ENCODE peak calls at places on chromosomes 13 and 19, in five cellular contexts. D is body of pancreas, T is mammary epithelial cell, C is tibial artery, R is cardiac muscle cell. W is an unnamed sample.

GRCh38 chr13:87244256-87244870 is 426.8 kb upstream of the SLITRK5 start:
- DNase-seq in D (no peak), T (no peak), C (no peak), R (no peak), W (no peak)

GRCh38 chr19:2027361-2027760 is 11.8 kb upstream of the BTBD2 start:
- DNase-seq in D (no peak), T (peak; percentile 41), C (no peak), R (peak; percentile 89), W (peak; percentile 55)

GRCh38 chr19:48822514-48822913 is 11.7 kb upstream of the BCAT2 start:
- DNase-seq in D (no peak), T (no peak), C (no peak), R (no peak), W (no peak)

GRCh38 chr13:77415253-77416127 is 88.6 kb upstream of the MYCBP2 start:
- DNase-seq in D (no peak), T (no peak), C (no peak), R (no peak), W (no peak)

GRCh38 chr19:16324384-16325160 is at the start of gene KLF2:
- DNase-seq in D (peak; percentile 90), T (peak; percentile 84), C (peak; percentile 98), R (peak; percentile 96), W (peak; percentile 77)

GRCh38 chr13:43269037-43269476 is 245.7 kb downstream of the DNAJC15 start:
- DNase-seq in D (peak; percentile 77), T (peak; percentile 84), C (no peak), R (peak; percentile 96), W (peak; percentile 99)

GRCh38 chr13:44629465-44630183 is 53.5 kb upstream of the TSC22D1 start:
- DNase-seq in D (no peak), T (no peak), C (no peak), R (peak; percentile 88), W (peak; percentile 88)

GRCh38 chr19:4238831-4239230 is 8.0 kb upstream of the YJU2 start:
- DNase-seq in D (no peak), T (no peak), C (no peak), R (no peak), W (no peak)

GRCh38 chr19:48543121-48543710 is 8.8 kb upstream of the SULT2B1 start:
- DNase-seq in D (peak; percentile 39), T (peak; percentile 85), C (no peak), R (peak; percentile 54), W (peak; percentile 19)

GRCh38 chr19:46205183-46205984 is 24.2 kb upstream of the IGFL1 start:
- DNase-seq in D (no peak), T (no peak), C (no peak), R (no peak), W (no peak)

GRCh38 chr13:43908156-43909126 is 28.7 kb downstream of the LACC1 start:
- DNase-seq in D (peak; percentile 38), T (peak; percentile 61), C (no peak), R (peak; percentile 77), W (peak; percentile 74)

GRCh38 chr19:34124828-34125227 is 47.5 kb upstream of the LSM14A start:
- DNase-seq in D (peak; percentile 19), T (no peak), C (no peak), R (no peak), W (no peak)

GRCh38 chr19:38049105-38049649 is 142.2 kb downstream of the SIPA1L3 start:
- DNase-seq in D (no peak), T (no peak), C (no peak), R (peak; percentile 49), W (no peak)

GRCh38 chr13:112588490-112589297 is 741 bp upstream of the TUBGCP3 start:
- DNase-seq in D (peak; percentile 38), T (no peak), C (no peak), R (no peak), W (no peak)

GRCh38 chr19:35262101-35262761 is 6.5 kb upstream of the USF2 start:
- DNase-seq in D (no peak), T (no peak), C (peak; percentile 63), R (no peak), W (no peak)

GRCh38 chr19:49442793-49443365 is 1.6 kb upstream of the SLC17A7 start:
- DNase-seq in D (peak; percentile 94), T (peak; percentile 86), C (peak; percentile 97), R (peak; percentile 91), W (peak; percentile 61)

GRCh38 chr19:9793051-9793591 is 24.6 kb upstream of the ZNF846 start:
- DNase-seq in D (peak; percentile 56), T (peak; percentile 36), C (no peak), R (peak; percentile 68), W (peak; percentile 39)

GRCh38 chr19:6590458-6591319 is at the start of gene CD70:
- DNase-seq in D (no peak), T (peak; percentile 66), C (no peak), R (no peak), W (no peak)

GRCh38 chr13:92413452-92413851 is 813.2 kb upstream of the GPC6 start:
- DNase-seq in D (no peak), T (no peak), C (no peak), R (no peak), W (no peak)

GRCh38 chr19:16400911-16401675 is 70.7 kb downstream of the EPS15L1 start:
- DNase-seq in D (no peak), T (no peak), C (peak; percentile 82), R (no peak), W (peak; percentile 46)

GRCh38 chr19:14006766-14007562 is 844 bp upstream of the RFX1 start:
- DNase-seq in D (no peak), T (no peak), C (no peak), R (no peak), W (peak; percentile 9)

GRCh38 chr19:56837492-56837891 is 3.0 kb downstream of the PEG3 start:
- DNase-seq in D (peak; percentile 92), T (peak; percentile 1), C (peak; percentile 90), R (peak; percentile 77), W (no peak)

GRCh38 chr13:96898855-96899254 is 95.4 kb downstream of the OXGR1 start:
- DNase-seq in D (no peak), T (no peak), C (no peak), R (no peak), W (no peak)

GRCh38 chr19:49775742-49776370 is 9.1 kb downstream of the AP2A1 start:
- DNase-seq in D (no peak), T (no peak), C (no peak), R (no peak), W (no peak)

GRCh38 chr19:18339703-18340102 is 695 bp upstream of the PGPEP1 start:
- DNase-seq in D (no peak), T (no peak), C (no peak), R (no peak), W (no peak)
- H3K27ac ChIP-seq in D (peak overlapping the region; percentile 78), T (no peak overlapping the region), C (no peak overlapping the region), R (no peak overlapping the region), W (no peak overlapping the region)

GRCh38 chr19:39145180-39145953 is 19.8 kb downstream of the PAK4 start:
- DNase-seq in D (peak; percentile 31), T (no peak), C (no peak), R (no peak), W (no peak)

GRCh38 chr19:39147480-39147879 is 21.9 kb downstream of the PAK4 start:
- DNase-seq in D (no peak), T (no peak), C (no peak), R (no peak), W (no peak)

GRCh38 chr19:39146686-39147450 is 21.3 kb downstream of the PAK4 start:
- DNase-seq in D (no peak), T (no peak), C (no peak), R (no peak), W (no peak)

GRCh38 chr19:39144487-39145071 is 19.0 kb downstream of the PAK4 start:
- DNase-seq in D (no peak), T (no peak), C (no peak), R (peak; percentile 51), W (peak; percentile 36)

GRCh38 chr19:39146091-39146490 is 20.5 kb downstream of the PAK4 start:
- DNase-seq in D (no peak), T (no peak), C (no peak), R (no peak), W (no peak)
- H3K27ac ChIP-seq in D (peak overlapping the region; percentile 72), T (no peak overlapping the region), C (peak overlapping the region; percentile 39), R (no peak overlapping the region), W (no peak overlapping the region)

DNA sequence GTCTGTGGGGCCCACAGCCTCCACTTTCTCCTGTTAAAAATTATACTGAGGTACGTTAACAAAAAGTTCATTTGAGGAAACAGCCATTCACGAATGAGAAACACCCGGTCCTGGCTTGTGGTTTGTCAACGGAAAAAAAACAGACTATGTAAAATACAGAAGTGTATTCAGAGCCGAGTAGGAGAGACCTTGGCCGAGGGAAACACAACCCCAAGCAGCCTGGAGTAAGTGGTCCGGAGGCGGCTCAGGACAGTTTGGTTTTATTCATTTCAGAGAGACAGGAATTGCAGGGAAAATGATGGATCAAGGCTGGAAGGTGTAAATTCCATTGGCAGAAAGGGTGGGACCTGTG is 714 bp downstream of the ZNF439 start:
- DNase-seq in D (no peak), T (no peak), C (no peak), R (no peak), W (peak; percentile 4)
- H3K27ac ChIP-seq in D (peak overlapping the region; percentile 19), T (no peak overlapping the region), C (peak overlapping the region; percentile 76), R (no peak overlapping the region), W (no peak overlapping the region)

DNA sequence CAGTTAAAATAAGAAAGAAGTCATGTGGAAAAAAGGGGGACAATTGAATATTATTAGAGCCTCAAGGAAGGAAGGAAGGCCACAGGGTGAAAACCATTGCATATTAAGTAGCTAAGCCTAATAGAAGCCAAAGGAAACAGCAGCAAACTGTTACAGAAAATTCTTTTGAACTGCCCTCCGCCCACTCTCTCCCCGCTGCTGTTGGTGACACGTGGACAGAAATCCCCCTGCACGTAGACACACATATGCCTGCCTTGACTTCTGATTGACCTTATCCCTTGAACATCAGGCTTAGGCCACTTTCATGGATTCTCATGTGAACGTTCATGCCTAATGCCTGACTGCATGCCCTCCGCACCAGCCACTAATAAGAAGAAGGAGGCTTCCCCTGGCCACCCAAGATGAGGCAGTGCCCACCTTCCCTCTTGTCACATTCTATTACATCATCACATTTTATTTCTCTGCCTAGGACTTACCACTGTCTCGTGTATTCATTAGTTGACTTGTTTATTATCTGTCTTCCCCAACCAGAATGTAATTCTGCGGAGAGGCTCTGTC is 229.2 kb downstream of the KCNRG start:
- DNase-seq in D (no peak), T (no peak), C (no peak), R (no peak), W (peak; percentile 16)
- H3K27ac ChIP-seq in D (no peak overlapping the region), T (no peak overlapping the region), C (no peak overlapping the region), R (no peak overlapping the region), W (peak overlapping the region; percentile 35)

GRCh38 chr19:44823373-44823698 is 14.4 kb downstream of the BCAM start:
- DNase-seq in D (no peak), T (no peak), C (no peak), R (no peak), W (no peak)
- H3K27ac ChIP-seq in D (no peak overlapping the region), T (no peak overlapping the region), C (peak overlapping the region; percentile 82), R (peak overlapping the region; percentile 57), W (no peak overlapping the region)

W was measured in astrocyte.